ENCODE peak calls at places on chromosomes 13 and 19, in ten cellular contexts. A is astrocyte, N is PC-3, U is OCI-LY7, T is MM.1S, H is mammary epithelial cell, M is PC-9, R is fibroblast of lung, C is neural progenitor cell, S is GM23338. V is an unnamed sample.

GRCh38 chr19:8242212-8242821 is 33.1 kb downstream of the CERS4 start:
- DNase-seq in A (no peak), M (no peak), S (no peak), T (no peak), N (no peak), R (no peak), H (no peak), U (no peak), C (no peak), V (no peak)

GRCh38 chr13:59744747-59745394 is 418.9 kb downstream of the DIAPH3 start:
- DNase-seq in U (no peak), C (no peak), A (no peak), N (no peak), H (no peak), T (peak; percentile 37), M (no peak), R (no peak), S (peak; percentile 28), V (no peak)

GRCh38 chr19:42010245-42011126 is 16.5 kb upstream of the ATP1A3 start:
- DNase-seq in M (no peak), U (peak; percentile 17), T (no peak), H (no peak), C (no peak), A (no peak), S (no peak), R (no peak), N (no peak), V (peak; percentile 16)

GRCh38 chr19:29812080-29812880 is 489 bp downstream of the CCNE1 start:
- DNase-seq in M (no peak), C (peak; percentile 53), S (peak; percentile 35), N (no peak), R (no peak), T (peak; percentile 11), U (peak; percentile 20), A (no peak), H (no peak), V (no peak)

GRCh38 chr19:39132344-39132969 is 6.9 kb downstream of the PAK4 start:
- DNase-seq in S (no peak), A (no peak), M (no peak), C (no peak), U (no peak), T (no peak), H (no peak), R (no peak), N (no peak), V (no peak)

GRCh38 chr19:956747-957451 is 27.2 kb upstream of the WDR18 start:
- DNase-seq in N (no peak), U (no peak), A (peak; percentile 52), S (peak; percentile 60), C (peak; percentile 91), H (no peak), T (no peak), M (peak; percentile 81), R (peak; percentile 65), V (peak; percentile 92)

GRCh38 chr13:95059306-95059705 is 241.9 kb downstream of the ABCC4 start:
- DNase-seq in S (peak; percentile 68), N (no peak), T (no peak), C (peak; percentile 70), U (no peak), M (no peak), R (no peak), A (no peak), H (no peak), V (peak; percentile 10)

GRCh38 chr13:106619688-106620555 is 52.0 kb upstream of the ARGLU1 start:
- DNase-seq in T (peak; percentile 54), A (peak; percentile 45), N (peak; percentile 49), C (peak; percentile 79), H (peak; percentile 49), U (peak; percentile 45), R (peak; percentile 61), M (peak; percentile 12), S (peak; percentile 90), V (peak; percentile 81)

GRCh38 chr19:49396738-49397505 is 8.9 kb downstream of the KASH5 start:
- DNase-seq in R (no peak), C (no peak), T (no peak), H (no peak), S (no peak), M (no peak), U (no peak), A (no peak), N (no peak), V (no peak)

GRCh38 chr19:55133639-55134444 is 15.2 kb downstream of the TNNT1 start:
- DNase-seq in C (no peak), T (no peak), A (no peak), U (peak; percentile 85), N (no peak), H (no peak), R (no peak), M (no peak), S (no peak), V (no peak)

DNA sequence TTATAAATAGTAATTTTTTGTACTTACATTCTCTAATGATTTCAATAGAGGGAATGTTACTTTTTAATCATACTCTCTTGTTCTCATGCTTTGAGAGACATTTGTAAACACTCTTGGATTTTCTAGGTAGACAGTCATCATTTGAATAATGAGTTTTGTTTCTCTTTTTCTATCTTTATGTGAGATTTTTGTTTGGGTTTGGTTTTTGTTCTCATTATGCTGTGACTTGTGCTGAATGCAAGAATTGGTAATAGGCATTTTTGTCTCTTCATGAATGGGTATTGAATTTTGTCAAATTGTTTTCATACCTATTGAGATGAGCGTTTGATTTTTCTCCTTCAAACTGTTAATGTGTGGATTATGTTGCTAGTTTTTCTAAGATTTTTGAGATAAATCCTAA is 56.8 kb upstream of the GPR183 start:
- DNase-seq in H (no peak), N (no peak), S (no peak), M (no peak), A (no peak), C (no peak), T (no peak), R (no peak), U (no peak), V (no peak)
- H3K79me2 ChIP-seq in H (no peaks in the 10 kb centered on the region), N (no peaks in the 10 kb centered on the region), S (peaks cover 6% of the 10 kb centered on the region), M (peaks cover 12% of the 10 kb centered on the region), A (no peaks in the 10 kb centered on the region), C (no peaks in the 10 kb centered on the region), T (no peaks in the 10 kb centered on the region), R (no peaks in the 10 kb centered on the region), U (no peaks in the 10 kb centered on the region), V (no peaks in the 10 kb centered on the region)

GRCh38 chr13:77701305-77701704 is 3.8 kb downstream of the SLAIN1 start:
- DNase-seq in A (no peak), M (no peak), S (no peak), T (no peak), U (no peak), C (no peak), N (peak; percentile 25), H (no peak), R (no peak), V (no peak)

GRCh38 chr13:77697208-77698103 is at the start of gene SLAIN1:
- DNase-seq in H (no peak), R (peak; percentile 45), C (peak; percentile 95), U (peak; percentile 92), T (peak; percentile 85), M (peak; percentile 65), S (peak; percentile 94), A (peak; percentile 15), N (peak; percentile 67), V (peak; percentile 89)

GRCh38 chr13:77696863-77697207 is 652 bp upstream of the SLAIN1 start:
- DNase-seq in A (no peak), N (no peak), M (no peak), H (no peak), T (no peak), U (no peak), R (no peak), S (no peak), C (no peak), V (no peak)

GRCh38 chr13:77698211-77699058 is 948 bp downstream of the SLAIN1 start:
- DNase-seq in R (peak; percentile 6), C (peak; percentile 73), T (peak; percentile 67), S (peak; percentile 62), U (peak; percentile 73), M (peak; percentile 8), N (peak; percentile 24), A (no peak), H (no peak), V (peak; percentile 53)

DNA sequence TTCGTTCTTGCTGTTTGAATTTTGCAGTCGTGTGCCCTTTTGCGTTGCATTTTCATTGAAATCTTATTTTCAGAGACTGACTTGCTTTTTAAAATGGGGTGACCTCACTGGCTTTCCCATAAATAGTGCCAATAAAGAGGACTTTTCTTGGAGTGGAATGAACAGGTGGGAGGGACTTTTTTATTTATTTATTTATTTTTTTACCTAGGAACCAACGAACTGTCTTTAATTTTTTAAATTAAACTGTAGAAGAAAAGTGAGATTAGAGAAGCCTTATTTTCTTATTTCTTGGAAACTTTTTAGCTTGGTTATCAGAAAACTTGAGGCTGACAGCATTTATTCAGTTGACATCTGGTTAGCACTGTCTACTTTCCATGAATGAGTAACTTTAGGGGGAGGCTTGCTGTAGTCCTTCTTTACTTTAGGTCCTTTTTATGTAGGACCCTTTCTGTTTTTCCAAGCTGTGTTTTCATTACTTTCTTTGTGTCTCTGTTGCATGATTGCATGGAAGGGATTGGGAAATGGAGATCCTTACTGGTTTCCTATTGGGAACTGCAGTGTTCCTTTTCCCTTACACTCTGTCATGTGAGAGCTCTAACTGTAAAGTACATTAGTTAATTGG is 1.7 kb downstream of the SLAIN1 start:
- DNase-seq in H (no peak), U (no peak), T (no peak), C (no peak), S (no peak), M (no peak), A (no peak), N (no peak), R (no peak), V (no peak)
- H3K27ac ChIP-seq in H (no peak overlapping the region), U (no peak overlapping the region), T (peak overlapping the region; percentile 52), C (no peak overlapping the region), S (no peak overlapping the region), M (no peak overlapping the region), A (no peak overlapping the region), N (no peak overlapping the region), R (no peak overlapping the region), V (no peak overlapping the region)

DNA sequence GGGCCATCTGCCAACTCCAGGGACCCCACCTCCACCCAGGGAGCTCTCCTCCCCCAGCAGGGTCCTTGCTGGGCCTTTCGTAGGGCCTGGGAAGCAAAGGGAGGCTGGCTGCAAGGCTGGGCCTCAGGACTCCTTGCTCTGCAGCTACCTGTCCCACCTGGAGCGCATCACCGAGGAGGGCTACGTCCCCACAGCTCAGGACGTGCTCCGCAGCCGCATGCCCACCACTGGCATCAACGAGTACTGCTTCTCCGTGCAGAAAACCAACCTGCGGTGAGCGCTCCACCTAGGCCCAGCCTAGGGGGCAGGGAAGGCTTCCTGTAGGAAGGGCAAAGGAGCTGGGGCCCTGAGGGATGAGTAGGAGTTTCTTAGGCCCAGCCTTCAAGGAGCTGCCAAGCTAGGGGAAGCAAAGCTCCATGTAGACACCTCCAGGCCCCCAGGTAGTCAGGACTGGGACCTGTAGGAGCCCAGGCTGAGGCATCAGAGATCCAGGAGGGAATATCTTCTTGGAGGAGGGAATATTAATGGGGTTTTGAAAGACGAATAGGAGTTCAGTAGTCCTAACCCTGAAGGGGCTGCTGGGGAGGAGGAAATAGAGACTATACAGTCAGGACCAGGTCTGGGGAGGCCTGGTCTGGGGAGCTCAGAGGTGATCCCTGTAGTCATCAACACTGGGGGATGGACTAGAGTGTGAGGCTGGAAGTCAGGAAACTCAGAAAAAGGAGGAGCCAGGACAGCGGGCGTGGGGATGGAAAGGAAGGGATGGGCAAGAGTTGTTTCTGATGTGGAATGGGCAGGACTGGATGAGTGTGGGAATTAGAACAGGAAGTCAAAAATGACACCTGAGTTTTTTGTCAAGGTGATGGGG is 16.0 kb downstream of the GNA15 start:
- DNase-seq in A (no peak), H (peak; percentile 60), M (no peak), R (no peak), S (no peak), T (no peak), C (no peak), N (no peak), U (no peak), V (no peak)
- H3K4me1 ChIP-seq in A (peaks cover 9% of the 10 kb centered on the region), H (peaks cover 31% of the 10 kb centered on the region), M (no peaks in the 10 kb centered on the region), R (peaks cover 6% of the 10 kb centered on the region), S (no peaks in the 10 kb centered on the region), T (no peaks in the 10 kb centered on the region), C (peaks cover 3% of the 10 kb centered on the region), N (peaks cover 12% of the 10 kb centered on the region), U (peaks cover 24% of the 10 kb centered on the region), V (no peaks in the 10 kb centered on the region)

GRCh38 chr13:112697756-112698655 is 8.2 kb downstream of the ATP11A start:
- DNase-seq in H (no peak), C (no peak), U (no peak), M (no peak), S (no peak), R (no peak), A (no peak), T (no peak), N (no peak), V (no peak)
- H3K79me2 ChIP-seq in H (peaks cover 57% of the 10 kb centered on the region), C (peaks cover 88% of the 10 kb centered on the region), U (no peaks in the 10 kb centered on the region), M (peaks cover 98% of the 10 kb centered on the region), S (peaks cover 96% of the 10 kb centered on the region), R (peaks cover 3% of the 10 kb centered on the region), A (peaks cover 5% of the 10 kb centered on the region), T (peaks cover 96% of the 10 kb centered on the region), N (peaks cover 26% of the 10 kb centered on the region), V (peaks cover 29% of the 10 kb centered on the region)

V was measured in mesendoderm.